ENCODE peak calls at places on chromosome 14, in four cellular contexts. H is HCEC 1CT, M is RPMI8226, Q is HL-60. T is an unnamed sample.

GRCh38 chr14:54348001-54348611 is 48.7 kb upstream of the CDKN3 start:
- DNase-seq in H (peak), M (peak), Q (peak), T (no peak)

GRCh38 chr14:90472632-90473031 is 75.8 kb downstream of the CALM1 start:
- DNase-seq in Q (no peak), H (no peak), M (no peak), T (no peak)

GRCh38 chr14:96148631-96149030 is 56.0 kb upstream of the BDKRB2 start:
- DNase-seq in Q (no peak), M (no peak), H (no peak), T (no peak)

GRCh38 chr14:29789475-29789874 is 138.2 kb downstream of the PRKD1 start:
- DNase-seq in H (no peak), Q (no peak), M (no peak), T (no peak)

GRCh38 chr14:105313381-105314286 is 914 bp upstream of the PACS2 start:
- DNase-seq in H (no peak), M (peak), Q (peak), T (no peak)

GRCh38 chr14:93249128-93249831 is 42.2 kb downstream of the UBR7 start:
- DNase-seq in M (peak), Q (no peak), H (no peak), T (no peak)

GRCh38 chr14:76654573-76654955 is 106.7 kb upstream of the VASH1 start:
- DNase-seq in H (no peak), Q (no peak), M (no peak), T (no peak)

GRCh38 chr14:100469632-100470522 is 117.3 kb downstream of the BEGAIN start:
- DNase-seq in M (no peak), H (no peak), Q (no peak), T (no peak)

GRCh38 chr14:101862711-101863110 is 101.2 kb downstream of the PPP2R5C start:
- DNase-seq in Q (no peak), H (no peak), M (no peak), T (no peak)

GRCh38 chr14:86003998-86004397 is 474.1 kb downstream of the FLRT2 start:
- DNase-seq in H (peak), M (no peak), Q (no peak), T (no peak)

GRCh38 chr14:54512393-54512792 is 2.7 kb downstream of the CGRRF1 start:
- DNase-seq in Q (no peak), H (no peak), M (no peak), T (peak)

GRCh38 chr14:101835566-101835965 is 74.1 kb downstream of the PPP2R5C start:
- DNase-seq in Q (no peak), M (no peak), H (no peak), T (no peak)

GRCh38 chr14:81716953-81717352 is 183.3 kb upstream of the SEL1L start:
- DNase-seq in Q (no peak), M (no peak), H (no peak), T (no peak)